ENCODE peak calls at places on chromosomes 11 and 22, in six cellular contexts. J is thoracic aorta; Q is effector memory CD4-positive, alpha-beta T cell; O is body of pancreas; K is thyroid gland; M is left ventricle myocardium inferior. A is an unnamed sample. For H3K9me3, the result is how much of the 10 kb centered on the place peaks cover.

GRCh38 chr22:26550498-26551033 is 38.3 kb upstream of the TFIP11 start:
- DNase-seq in K (peak), Q (no peak), J (no peak), M (peak), O (peak), A (no peak)

GRCh38 chr11:70825893-70826540 is 426.4 kb downstream of the SHANK2 start:
- DNase-seq in K (peak), Q (no peak), O (peak), J (no peak), M (no peak), A (no peak)

GRCh38 chr22:22593964-22594656 is 35.0 kb upstream of the PRAME start:
- DNase-seq in J (no peak), M (no peak), K (peak), O (peak), Q (peak), A (no peak)

GRCh38 chr22:34914871-34915270 is 151.1 kb upstream of the ISX start:
- DNase-seq in K (no peak), O (no peak), Q (no peak), M (no peak), J (no peak), A (no peak)

GRCh38 chr11:113419426-113420003 is 31.9 kb downstream of the ANKK1 start:
- DNase-seq in Q (no peak), J (no peak), M (no peak), K (no peak), O (no peak), A (no peak)

GRCh38 chr11:6482431-6482830 is 1.1 kb downstream of the TIMM10B start:
- DNase-seq in J (no peak), O (no peak), Q (no peak), M (no peak), K (no peak), A (no peak)

GRCh38 chr22:19082793-19083192 is 39.4 kb downstream of the DGCR2 start:
- DNase-seq in O (no peak), Q (no peak), M (no peak), J (no peak), K (no peak), A (no peak)

GRCh38 chr22:33051960-33052839 is 6.0 kb downstream of the SYN3 start:
- DNase-seq in K (no peak), J (no peak), M (no peak), Q (no peak), O (no peak), A (no peak)

GRCh38 chr11:117071344-117071787 is 26.9 kb downstream of the SIK3 start:
- DNase-seq in Q (no peak), M (no peak), K (peak), O (peak), J (no peak), A (no peak)

GRCh38 chr11:97996762-97997161 is 1024.0 kb upstream of the CNTN5 start:
- DNase-seq in M (no peak), K (no peak), Q (no peak), O (no peak), J (no peak), A (no peak)
- H3K9me3 ChIP-seq in M (under half), K (under half), Q (under half), O (under half), J (under half), A (under half)

DNA sequence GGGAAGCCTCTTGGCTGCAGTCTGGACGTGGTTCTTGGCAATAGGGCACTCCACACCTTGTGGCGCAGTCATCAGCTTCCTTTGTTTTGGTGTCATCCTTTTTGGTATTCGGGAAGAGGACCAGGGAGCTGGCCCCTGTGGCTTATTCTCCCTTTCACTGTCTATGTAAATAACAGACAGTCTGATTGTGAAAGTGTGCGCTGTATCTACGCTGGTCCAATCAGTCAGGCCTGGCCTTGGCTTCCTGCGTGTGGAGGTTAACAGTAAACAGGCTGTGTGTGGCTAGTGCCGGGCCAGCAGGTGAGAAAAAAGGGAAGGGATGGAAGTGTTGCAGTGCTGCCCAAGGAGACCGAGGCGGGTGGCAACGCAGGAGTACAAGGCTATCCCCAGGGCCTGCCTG is 174.8 kb downstream of the EFCAB6 start:
- DNase-seq in J (no peak), Q (no peak), M (no peak), K (no peak), O (no peak), A (no peak)
- H3K9me3 ChIP-seq in J (under half), Q (under half), M (under half), K (under half), O (under half), A (under half)

GRCh38 chr22:47593291-47593690 is 830.8 kb downstream of the TBC1D22A start:
- DNase-seq in M (no peak), O (no peak), K (no peak), J (no peak), Q (no peak), A (no peak)

GRCh38 chr22:47593911-47594311 is 831.5 kb downstream of the TBC1D22A start:
- DNase-seq in J (no peak), O (no peak), K (peak), M (no peak), Q (no peak), A (no peak)

GRCh38 chr22:47597041-47597440 is 834.6 kb downstream of the TBC1D22A start:
- DNase-seq in O (no peak), K (no peak), Q (no peak), J (no peak), M (no peak), A (no peak)

GRCh38 chr22:47596176-47596690 is 833.8 kb downstream of the TBC1D22A start:
- DNase-seq in M (no peak), Q (no peak), J (no peak), K (no peak), O (no peak), A (no peak)

DNA sequence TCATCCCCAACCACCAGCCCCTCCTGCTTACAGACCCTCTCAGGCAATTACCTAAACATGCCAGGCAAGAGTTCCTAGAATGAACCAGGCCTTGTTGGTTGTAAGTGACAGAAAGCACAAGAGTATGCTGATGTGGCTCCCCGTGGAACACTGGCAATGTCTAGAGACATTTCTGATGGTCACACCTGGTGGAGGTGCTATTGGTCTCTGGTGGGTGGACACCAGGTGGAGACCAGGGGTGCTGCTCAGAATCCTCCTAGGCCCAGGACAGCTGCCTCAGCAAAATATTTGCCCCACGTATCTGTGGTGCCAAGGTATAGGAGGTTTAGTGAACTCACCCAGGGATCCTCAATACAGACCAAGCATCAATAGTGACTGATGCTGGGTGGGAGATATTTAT is 832.7 kb downstream of the TBC1D22A start:
- DNase-seq in K (no peak), O (no peak), Q (no peak), M (no peak), J (no peak), A (no peak)
- H3K9me3 ChIP-seq in K (under half), O (under half), Q (under half), M (under half), J (under half), A (under half)

GRCh38 chr22:48944433-48944755 is 883.3 kb downstream of the BRD1 start:
- DNase-seq in M (no peak), K (no peak), O (no peak), Q (no peak), J (no peak), A (no peak)
- H3K9me3 ChIP-seq in M (under half), K (under half), O (under half), Q (under half), J (under half), A (under half)